ENCODE peak calls at places on chromosome 9, in five cellular contexts. X is IMR-90, G is GM12878, T is K562, C is SK-N-SH. B is an unnamed sample.

GRCh38 chr9:137449081-137449844 is 8.1 kb upstream of the ENTPD8 start:
- DNase-seq in X (no peak), G (no peak), T (no peak), C (no peak), B (no peak)

GRCh38 chr9:77753183-77753582 is 105.1 kb upstream of the GNA14 start:
- DNase-seq in X (no peak), G (no peak), T (no peak), C (no peak), B (no peak)

GRCh38 chr9:81479573-81479972 is 209.8 kb downstream of the TLE1 start:
- DNase-seq in X (no peak), G (no peak), T (no peak), C (no peak), B (no peak)

GRCh38 chr9:125177888-125178287 is 11.7 kb downstream of the PPP6C start:
- DNase-seq in X (no peak), G (no peak), T (no peak), C (no peak), B (no peak)

GRCh38 chr9:84294551-84294950 is 46.0 kb downstream of the SLC28A3 start:
- DNase-seq in X (no peak), G (no peak), T (peak; percentile 6), C (no peak), B (no peak)

GRCh38 chr9:77495834-77496671 is 152.1 kb downstream of the GNA14 start:
- DNase-seq in X (peak; percentile 23), G (no peak), T (no peak), C (peak; percentile 17), B (peak; percentile 71)

GRCh38 chr9:84397151-84397728 is 56.7 kb upstream of the SLC28A3 start:
- DNase-seq in X (peak; percentile 63), G (peak; percentile 8), T (peak; percentile 66), C (peak; percentile 82), B (peak; percentile 49)

GRCh38 chr9:92947268-92948031 is at the start of gene FGD3:
- DNase-seq in X (no peak), G (no peak), T (no peak), C (peak; percentile 85), B (no peak)

GRCh38 chr9:100561256-100561655 is 16.6 kb upstream of the CAVIN4 start:
- DNase-seq in X (peak; percentile 55), G (no peak), T (no peak), C (no peak), B (no peak)

GRCh38 chr9:77770340-77770739 is 122.2 kb upstream of the GNA14 start:
- DNase-seq in X (no peak), G (no peak), T (no peak), C (no peak), B (no peak)

GRCh38 chr9:20985851-20986600 is 45.4 kb downstream of the HACD4 start:
- DNase-seq in X (no peak), G (no peak), T (no peak), C (no peak), B (no peak)

GRCh38 chr9:132486706-132487350 is 76.8 kb downstream of the CFAP77 start:
- DNase-seq in X (no peak), G (no peak), T (no peak), C (peak; percentile 55), B (no peak)

GRCh38 chr9:96646081-96646991 is 8.8 kb downstream of the PRXL2C start:
- DNase-seq in X (peak; percentile 86), G (no peak), T (no peak), C (no peak), B (no peak)

GRCh38 chr9:2749485-2749884 is 32.2 kb downstream of the KCNV2 start:
- DNase-seq in X (peak; percentile 46), G (no peak), T (no peak), C (no peak), B (no peak)

GRCh38 chr9:20321683-20322082 is 300.6 kb downstream of the MLLT3 start:
- DNase-seq in X (no peak), G (no peak), T (no peak), C (no peak), B (no peak)

GRCh38 chr9:113578279-113578865 is 114.8 kb downstream of the RGS3 start:
- DNase-seq in X (no peak), G (no peak), T (no peak), C (no peak), B (no peak)
- TF ChIP-seq RCOR1 in X (no peak), G (no peak), T (no peak), C (no peak), B (no peak)

GRCh38 chr9:91192379-91192775 is 169.3 kb downstream of the AUH start:
- DNase-seq in X (peak; percentile 42), G (no peak), T (no peak), C (no peak), B (no peak)
- TF ChIP-seq RCOR1 in X (no peak), G (no peak), T (no peak), C (no peak), B (no peak)

GRCh38 chr9:70561111-70561510 is 146.7 kb upstream of the KLF9 start:
- DNase-seq in X (no peak), G (no peak), T (no peak), C (no peak), B (no peak)

GRCh38 chr9:70554881-70555280 is 140.4 kb upstream of the KLF9 start:
- DNase-seq in X (no peak), G (no peak), T (no peak), C (no peak), B (no peak)

GRCh38 chr9:70556736-70557135 is 142.3 kb upstream of the KLF9 start:
- DNase-seq in X (no peak), G (no peak), T (no peak), C (no peak), B (no peak)

GRCh38 chr9:70559102-70559501 is 144.6 kb upstream of the KLF9 start:
- DNase-seq in X (no peak), G (no peak), T (no peak), C (no peak), B (no peak)

GRCh38 chr9:70557665-70558419 is 143.4 kb upstream of the KLF9 start:
- DNase-seq in X (no peak), G (peak; percentile 55), T (no peak), C (no peak), B (no peak)
- TF ChIP-seq RCOR1 in X (no peak), G (no peak), T (no peak), C (no peak), B (no peak)

GRCh38 chr9:112285056-112285455 is 48.4 kb downstream of the PTBP3 start:
- DNase-seq in X (no peak), G (no peak), T (no peak), C (no peak), B (no peak)
- TF ChIP-seq RCOR1 in X (no peak), G (no peak), T (no peak), C (no peak), B (no peak)

GRCh38 chr9:134966697-134967546 is 49.2 kb upstream of the FCN1 start:
- DNase-seq in X (no peak), G (no peak), T (no peak), C (no peak), B (no peak)
- TF ChIP-seq RCOR1 in X (no peak), G (no peak), T (no peak), C (no peak), B (no peak)

GRCh38 chr9:69204869-69205268 is 30.8 kb downstream of the TJP2 start:
- DNase-seq in X (peak; percentile 69), G (no peak), T (no peak), C (no peak), B (no peak)

GRCh38 chr9:69206047-69206446 is 32.0 kb downstream of the TJP2 start:
- DNase-seq in X (no peak), G (no peak), T (no peak), C (no peak), B (no peak)

GRCh38 chr9:69204378-69204777 is 30.3 kb downstream of the TJP2 start:
- DNase-seq in X (no peak), G (no peak), T (no peak), C (no peak), B (no peak)

GRCh38 chr9:69200071-69200470 is 26.0 kb downstream of the TJP2 start:
- DNase-seq in X (peak; percentile 55), G (no peak), T (peak; percentile 52), C (no peak), B (no peak)

GRCh38 chr9:69202556-69202955 is 28.5 kb downstream of the TJP2 start:
- DNase-seq in X (no peak), G (no peak), T (no peak), C (no peak), B (no peak)
- TF ChIP-seq RCOR1 in X (no peak), G (no peak), T (no peak), C (no peak), B (no peak)

GRCh38 chr9:75105841-75106240 is 17.5 kb downstream of the OSTF1 start:
- DNase-seq in X (peak; percentile 25), G (no peak), T (no peak), C (no peak), B (no peak)

GRCh38 chr9:75111019-75111622 is 22.8 kb downstream of the OSTF1 start:
- DNase-seq in X (no peak), G (no peak), T (no peak), C (no peak), B (no peak)

GRCh38 chr9:75106856-75107255 is 18.5 kb downstream of the OSTF1 start:
- DNase-seq in X (no peak), G (no peak), T (no peak), C (no peak), B (no peak)

GRCh38 chr9:75109210-75109839 is 21.0 kb downstream of the OSTF1 start:
- DNase-seq in X (no peak), G (no peak), T (no peak), C (no peak), B (no peak)

GRCh38 chr9:75108571-75108970 is 20.3 kb downstream of the OSTF1 start:
- DNase-seq in X (peak; percentile 79), G (no peak), T (no peak), C (no peak), B (no peak)
- TF ChIP-seq RCOR1 in X (no peak), G (no peak), T (no peak), C (no peak), B (no peak)

DNA sequence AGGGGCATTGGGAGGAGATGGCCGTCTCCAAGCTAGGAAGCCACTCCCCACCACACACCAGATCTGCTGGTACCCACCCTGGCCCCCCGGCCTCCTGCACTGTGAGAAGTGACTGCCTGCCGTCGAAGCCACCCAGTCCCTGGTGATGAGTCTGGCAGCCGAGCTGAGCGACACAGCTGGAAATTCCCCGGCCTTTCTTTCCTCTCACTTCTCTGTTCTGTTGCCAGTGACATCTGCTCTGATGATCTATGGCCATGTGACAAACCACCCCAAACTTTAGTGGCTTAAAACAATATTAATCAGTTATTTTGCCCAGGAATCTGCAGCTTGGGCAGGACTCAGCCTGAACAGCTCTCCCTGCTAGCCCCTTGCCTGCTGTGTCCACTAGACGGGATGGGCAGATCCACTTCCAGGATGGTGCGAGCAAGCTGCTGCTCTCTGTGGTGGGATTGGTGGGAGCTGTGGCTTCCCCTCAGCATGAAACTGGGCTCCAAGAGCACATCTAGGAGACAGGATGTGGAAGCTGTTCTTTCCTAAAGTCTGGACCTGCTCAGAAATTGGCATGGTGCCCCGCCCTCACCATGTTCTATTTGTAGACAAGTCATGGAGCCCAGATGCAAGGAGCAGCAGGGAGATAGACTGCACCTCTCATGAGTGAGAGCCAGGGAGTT is 211.2 kb downstream of the GADD45G start:
- DNase-seq in X (no peak), G (peak; percentile 69), T (no peak), C (no peak), B (no peak)
- TF ChIP-seq RCOR1 in X (no peak), G (no peak), T (no peak), C (no peak), B (no peak)

B was measured in A549.